ENCODE peak calls at places on chromosomes 7 and 10, in five cellular contexts. O, J, U, A and M are unnamed samples.

GRCh38 chr7:44213872-44214595 is 13.3 kb downstream of the YKT6 start:
- DNase-seq in J (peak), U (no peak), A (peak), O (peak), M (peak)

GRCh38 chr10:97185326-97186058 is at the start of gene SLIT1:
- DNase-seq in A (no peak), J (no peak), O (peak), U (no peak), M (peak)

GRCh38 chr7:130227883-130228575 is 20.4 kb downstream of the SSMEM1 start:
- DNase-seq in A (peak), J (no peak), U (no peak), O (no peak), M (no peak)

GRCh38 chr10:91614254-91614624 is 18.6 kb downstream of the PPP1R3C start:
- DNase-seq in A (no peak), J (no peak), U (no peak), O (no peak), M (no peak)

GRCh38 chr10:74213571-74214162 is 62.6 kb downstream of the ADK start:
- DNase-seq in U (no peak), O (peak), A (peak), J (peak), M (peak)

GRCh38 chr10:123519861-123520260 is 146.3 kb upstream of the GPR26 start:
- DNase-seq in A (no peak), U (no peak), O (no peak), J (no peak), M (no peak)

GRCh38 chr10:79025113-79025832 is 43.5 kb upstream of the ZMIZ1 start:
- DNase-seq in U (no peak), J (no peak), O (no peak), A (no peak), M (no peak)

GRCh38 chr10:79886345-79886744 is 59.8 kb downstream of the NUTM2E start:
- DNase-seq in O (no peak), U (no peak), J (no peak), A (no peak), M (no peak)

GRCh38 chr7:135274495-135275268 is 41.0 kb downstream of the STRA8 start:
- DNase-seq in U (peak), J (peak), O (peak), A (peak), M (peak)

GRCh38 chr7:26681819-26682418 is 182.5 kb downstream of the SKAP2 start:
- DNase-seq in U (no peak), O (peak), A (no peak), J (peak), M (peak)

GRCh38 chr7:101200862-101201599 is at the start of gene MOGAT3:
- DNase-seq in O (no peak), A (peak), J (peak), U (no peak), M (peak)

GRCh38 chr10:116071453-116072148 is 201.4 kb downstream of the GFRA1 start:
- DNase-seq in J (no peak), A (no peak), O (no peak), U (no peak), M (no peak)

DNA sequence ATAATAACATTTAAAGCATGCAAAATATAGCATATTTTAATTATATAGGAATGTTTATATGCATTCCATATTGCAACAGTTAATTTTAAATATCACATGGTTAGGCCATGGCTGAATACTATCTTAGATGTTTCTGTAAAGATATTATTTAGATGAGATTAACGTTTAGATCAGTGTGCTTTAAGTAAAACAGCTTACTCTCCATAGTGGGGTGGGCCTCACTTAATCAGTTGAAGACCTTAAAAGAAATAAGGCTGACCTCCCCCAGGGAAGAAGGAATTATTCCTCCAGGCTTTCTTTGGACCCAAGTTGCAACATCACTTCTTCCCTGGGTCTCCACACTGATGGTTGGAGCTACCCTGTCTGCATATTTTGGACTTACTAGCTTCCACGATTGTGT is 1246.5 kb downstream of the TYW1 start:
- DNase-seq in A (no peak), U (no peak), O (no peak), J (no peak), M (no peak)
- H3K4me3 ChIP-seq in A (no peak), U (no peak), O (no peak), J (no peak), M (no peak)

GRCh38 chr7:83849135-83849534 is 200.2 kb upstream of the SEMA3E start:
- DNase-seq in U (no peak), J (no peak), O (no peak), A (no peak), M (no peak)
- TF ChIP-seq JUNB in U (no peak), J (no peak), O (no peak), A (no peak), M (no peak)

DNA sequence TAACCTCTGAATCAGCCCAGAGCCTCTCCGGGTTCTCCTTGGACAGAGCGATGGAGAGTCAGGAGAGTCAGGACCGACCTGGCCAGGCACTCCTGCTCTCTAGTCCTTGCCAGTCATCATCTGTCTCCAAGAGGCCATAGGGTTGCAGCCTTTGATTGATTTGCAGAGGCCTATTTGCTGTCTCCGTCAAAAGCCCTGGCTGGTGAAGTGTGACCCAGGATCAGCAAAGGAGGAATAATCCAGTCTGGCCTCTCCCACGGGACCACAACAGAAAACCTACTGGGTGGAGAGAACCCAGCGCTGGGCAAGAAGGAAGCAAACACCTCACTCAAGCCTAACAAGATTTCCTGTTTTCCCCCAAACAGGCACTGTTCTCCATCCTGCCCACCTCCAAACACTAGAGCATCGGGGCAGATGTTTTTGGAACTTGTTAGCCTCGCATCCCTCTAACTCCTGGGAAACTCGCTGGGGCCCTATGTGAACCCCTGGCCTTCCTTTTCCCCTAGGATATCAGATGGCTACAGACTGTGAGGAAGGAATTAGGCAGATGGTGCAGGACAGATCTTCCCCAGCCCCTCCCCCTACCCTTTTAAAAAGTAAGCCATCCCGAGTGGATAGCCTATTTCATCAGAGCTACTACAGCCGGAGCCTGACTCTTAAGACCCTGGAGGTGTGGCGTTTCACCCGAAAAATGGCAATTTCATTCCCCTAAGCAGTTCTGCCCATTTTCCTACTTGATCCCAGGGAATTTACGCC is 54.3 kb downstream of the PODXL start:
- DNase-seq in A (no peak), J (no peak), O (no peak), U (no peak), M (no peak)
- H3K27ac ChIP-seq in A (no peak), J (no peak), O (no peak), U (no peak), M (peak)

GRCh38 chr7:70520604-70521003 is 611.3 kb upstream of the GALNT17 start:
- DNase-seq in U (no peak), A (peak), O (peak), J (no peak), M (no peak)

GRCh38 chr7:70527489-70527888 is 604.5 kb upstream of the GALNT17 start:
- DNase-seq in A (no peak), J (no peak), U (no peak), O (no peak), M (no peak)

GRCh38 chr7:70525991-70526390 is 606.0 kb upstream of the GALNT17 start:
- DNase-seq in U (no peak), A (no peak), O (no peak), J (no peak), M (no peak)

DNA sequence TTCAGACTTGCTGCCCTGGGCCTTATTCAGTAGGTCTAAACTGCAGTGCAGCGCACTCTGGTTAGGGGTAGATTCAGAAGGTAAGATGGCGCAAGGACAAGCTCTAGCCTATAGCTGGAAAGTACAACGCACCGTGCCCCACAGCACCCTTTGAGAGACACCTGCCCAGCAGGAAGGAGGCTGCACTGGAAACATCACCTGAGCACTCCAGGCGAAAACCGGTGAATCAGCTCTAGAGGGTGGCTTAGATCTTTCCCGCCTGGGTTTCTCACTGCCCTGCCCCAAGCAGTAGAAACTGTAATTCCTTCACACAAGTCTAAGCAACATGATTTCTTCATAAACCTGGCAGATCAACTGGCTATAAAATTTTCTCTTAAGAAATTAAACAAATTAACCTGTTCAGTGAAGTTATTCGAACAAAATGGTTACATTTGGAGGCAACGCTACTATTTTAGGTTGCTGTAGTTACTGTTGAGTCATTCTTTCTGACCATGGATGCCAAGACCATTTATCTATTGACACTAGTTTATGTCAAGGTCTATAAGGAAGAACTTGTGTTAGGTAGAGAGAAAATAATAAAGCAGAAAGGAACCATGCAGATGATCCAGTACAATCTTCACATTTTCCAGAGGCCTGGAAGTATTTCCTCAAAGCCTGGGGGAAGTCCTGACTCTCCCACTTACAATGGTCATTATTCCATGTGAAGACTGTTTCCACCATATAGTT is 608.2 kb upstream of the GALNT17 start:
- DNase-seq in O (no peak), J (no peak), A (no peak), U (no peak), M (no peak)
- H3K4me3 ChIP-seq in O (no peak), J (no peak), A (no peak), U (no peak), M (no peak)

DNA sequence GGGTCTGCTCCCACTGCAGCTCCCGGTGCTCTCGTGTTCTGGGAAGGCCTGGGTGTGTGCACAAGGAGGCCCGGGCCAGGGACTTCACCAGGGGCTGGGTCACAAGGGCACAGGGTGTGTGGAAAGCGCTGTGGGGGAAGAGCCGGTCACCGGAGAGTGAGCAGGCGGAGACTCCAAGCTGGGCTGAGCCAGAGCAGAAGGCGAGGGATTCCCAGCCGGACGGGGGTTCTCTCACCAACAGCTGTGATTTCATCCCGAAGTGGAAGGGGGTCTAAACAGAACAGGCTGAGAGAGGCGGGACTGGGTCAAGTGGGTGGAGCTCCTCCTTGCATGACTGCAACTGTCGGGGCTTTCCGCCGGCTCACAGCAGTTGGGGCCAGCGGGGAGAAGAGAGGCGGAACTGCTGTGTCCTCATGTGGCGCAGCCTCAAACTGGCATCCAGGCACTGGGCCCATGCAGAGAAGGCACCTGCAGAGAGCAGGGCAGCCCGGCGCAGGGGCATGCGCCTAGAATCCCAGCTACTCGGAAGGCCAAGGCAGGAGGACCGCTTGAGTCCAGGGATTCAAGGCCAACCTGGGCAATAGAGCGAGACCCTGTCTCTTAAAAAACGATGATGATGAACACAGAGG is 7.6 kb upstream of the ORAI2 start:
- DNase-seq in J (no peak), O (no peak), A (no peak), U (peak), M (no peak)
- TF ChIP-seq JUNB in J (no peak), O (no peak), A (no peak), U (no peak), M (no peak)